ENCODE peak calls at places on chromosomes 6 and 20, in six cellular contexts. M, F, T, O, I and L are unnamed samples.

GRCh38 chr6:51467231-51467952 is 620.0 kb downstream of the PKHD1 start:
- DNase-seq in M (no peak), F (no peak), T (no peak), O (no peak), I (no peak), L (no peak)

GRCh38 chr6:39997101-39997635 is 62.9 kb upstream of the MOCS1 start:
- DNase-seq in M (no peak), F (no peak), T (peak), O (no peak), I (no peak), L (no peak)

GRCh38 chr6:106452628-106453027 is 92.1 kb downstream of the CRYBG1 start:
- DNase-seq in M (no peak), F (no peak), T (no peak), O (no peak), I (no peak), L (no peak)

GRCh38 chr20:36093025-36093803 is 61.3 kb upstream of the EPB41L1 start:
- DNase-seq in M (peak), F (peak), T (peak), O (peak), I (peak), L (no peak)

GRCh38 chr6:34100788-34101187 is 45.1 kb downstream of the GRM4 start:
- DNase-seq in M (no peak), F (no peak), T (no peak), O (no peak), I (no peak), L (no peak)

GRCh38 chr20:46242390-46242789 is 65.9 kb downstream of the CDH22 start:
- DNase-seq in M (no peak), F (no peak), T (no peak), O (no peak), I (no peak), L (no peak)

GRCh38 chr6:107439418-107439817 is 19.9 kb downstream of the PDSS2 start:
- DNase-seq in M (no peak), F (no peak), T (no peak), O (no peak), I (no peak), L (peak)

GRCh38 chr6:27605401-27606342 is 132.8 kb upstream of the ZNF184 start:
- DNase-seq in M (peak), F (no peak), T (peak), O (no peak), I (no peak), L (peak)

GRCh38 chr6:114083251-114083650 is 112.3 kb upstream of the HDAC2 start:
- DNase-seq in M (no peak), F (no peak), T (no peak), O (no peak), I (no peak), L (no peak)

GRCh38 chr6:19492631-19493030 is 344.5 kb upstream of the ID4 start:
- DNase-seq in M (no peak), F (no peak), T (no peak), O (no peak), I (no peak), L (no peak)

GRCh38 chr20:35742741-35743523 is 872 bp upstream of the RBM39 start:
- DNase-seq in M (no peak), F (no peak), T (peak), O (no peak), I (no peak), L (no peak)

GRCh38 chr6:132401120-132401940 is at the start of gene MOXD1:
- DNase-seq in M (peak), F (no peak), T (peak), O (peak), I (no peak), L (peak)

GRCh38 chr6:128569737-128570438 is 49.5 kb upstream of the PTPRK start:
- DNase-seq in M (no peak), F (no peak), T (no peak), O (no peak), I (no peak), L (peak)